ENCODE peak calls at places on chromosomes 6 and 20, in five cellular contexts. B is fibroblast of the aortic adventitia; X is cardiac fibroblast; E is CD8-positive, alpha-beta memory T cell; P is GM04504. Q is an unnamed sample.
A peak's percentile ranks its signal among the peaks of the same experiment; 100 is the strongest.

GRCh38 chr6:119322715-119323350 is 26.7 kb downstream of the MAN1A1 start:
- DNase-seq in E (peak; percentile 75), P (no peak), X (no peak), B (no peak), Q (no peak)

GRCh38 chr20:50152394-50153152 is 950 bp downstream of the PEDS1 start:
- DNase-seq in X (peak; percentile 19), E (no peak), B (no peak), P (no peak), Q (no peak)

GRCh38 chr6:134176283-134176975 is 124.0 kb upstream of the SLC2A12 start:
- DNase-seq in E (no peak), B (peak; percentile 66), P (no peak), X (peak; percentile 35), Q (peak; percentile 81)

GRCh38 chr6:169933839-169934698 is 182.6 kb downstream of the ERMARD start:
- DNase-seq in E (no peak), P (no peak), B (peak; percentile 4), X (no peak), Q (no peak)

GRCh38 chr20:15030826-15031225 is 693.4 kb upstream of the FLRT3 start:
- DNase-seq in E (no peak), P (no peak), B (no peak), X (no peak), Q (no peak)

GRCh38 chr6:72651191-72651590 is 29.3 kb downstream of the KCNQ5 start:
- DNase-seq in B (peak; percentile 17), X (peak; percentile 59), P (no peak), E (no peak), Q (no peak)

GRCh38 chr6:137013031-137013430 is 31.7 kb downstream of the IL20RA start:
- DNase-seq in B (peak; percentile 54), E (no peak), X (peak; percentile 3), P (peak; percentile 39), Q (no peak)

GRCh38 chr6:143647191-143647590 is 30.6 kb upstream of the PHACTR2 start:
- DNase-seq in E (no peak), P (no peak), B (no peak), X (no peak), Q (no peak)

GRCh38 chr6:131954775-131955107 is 3.6 kb upstream of the CCN2 start:
- DNase-seq in E (no peak), B (peak; percentile 97), P (no peak), X (peak; percentile 100), Q (peak; percentile 96)

GRCh38 chr20:64096535-64096934 is 10.8 kb downstream of the NPBWR2 start:
- DNase-seq in E (no peak), P (no peak), X (no peak), B (no peak), Q (no peak)

Q was measured in amniotic epithelial cell.